ENCODE peak calls at places on chromosomes 1 and 21, in ten cellular contexts. One of them, this sample, is unnamed.

GRCh38 chr21:46646541-46647154 is 11.2 kb downstream of the PRMT2 start:
- DNase-seq in IMR-90: no peak
- DNase-seq in A549: no peak
- DNase-seq in glutamatergic neuron: no peak
- DNase-seq in breast epithelium: no peak
- DNase-seq in CD8-positive, alpha-beta T cell: no peak
- DNase-seq in H9: no peak
- DNase-seq in fibroblast of lung: no peak
- DNase-seq in fibroblast of the aortic adventitia: no peak
- DNase-seq in CD4-positive, alpha-beta T cell: no peak
- DNase-seq in this sample: no peak

GRCh38 chr1:117886101-117886795 is 43.2 kb downstream of the GDAP2 start:
- DNase-seq in IMR-90: peak; percentile 77
- DNase-seq in A549: no peak
- DNase-seq in glutamatergic neuron: no peak
- DNase-seq in breast epithelium: no peak
- DNase-seq in CD8-positive, alpha-beta T cell: no peak
- DNase-seq in H9: no peak
- DNase-seq in fibroblast of lung: peak; percentile 53
- DNase-seq in fibroblast of the aortic adventitia: peak; percentile 58
- DNase-seq in CD4-positive, alpha-beta T cell: no peak
- DNase-seq in this sample: no peak

GRCh38 chr1:157025321-157025720 is 20.2 kb downstream of the ARHGEF11 start:
- DNase-seq in IMR-90: no peak
- DNase-seq in A549: no peak
- DNase-seq in glutamatergic neuron: no peak
- DNase-seq in breast epithelium: no peak
- DNase-seq in CD8-positive, alpha-beta T cell: no peak
- DNase-seq in H9: no peak
- DNase-seq in fibroblast of lung: no peak
- DNase-seq in fibroblast of the aortic adventitia: no peak
- DNase-seq in CD4-positive, alpha-beta T cell: no peak
- DNase-seq in this sample: no peak

GRCh38 chr21:33991091-33991490 is 75.5 kb upstream of the ATP5PO start:
- DNase-seq in IMR-90: no peak
- DNase-seq in A549: no peak
- DNase-seq in glutamatergic neuron: no peak
- DNase-seq in breast epithelium: no peak
- DNase-seq in CD8-positive, alpha-beta T cell: no peak
- DNase-seq in H9: no peak
- DNase-seq in fibroblast of lung: no peak
- DNase-seq in fibroblast of the aortic adventitia: peak; percentile 16
- DNase-seq in CD4-positive, alpha-beta T cell: no peak
- DNase-seq in this sample: no peak

GRCh38 chr1:27566462-27567182 is 37.3 kb downstream of the AHDC1 start:
- DNase-seq in IMR-90: no peak
- DNase-seq in A549: no peak
- DNase-seq in glutamatergic neuron: no peak
- DNase-seq in breast epithelium: no peak
- DNase-seq in CD8-positive, alpha-beta T cell: no peak
- DNase-seq in H9: no peak
- DNase-seq in fibroblast of lung: no peak
- DNase-seq in fibroblast of the aortic adventitia: no peak
- DNase-seq in CD4-positive, alpha-beta T cell: no peak
- DNase-seq in this sample: no peak

GRCh38 chr1:226195144-226195543 is 8.6 kb upstream of the ACBD3 start:
- DNase-seq in IMR-90: no peak
- DNase-seq in A549: no peak
- DNase-seq in glutamatergic neuron: no peak
- DNase-seq in breast epithelium: no peak
- DNase-seq in CD8-positive, alpha-beta T cell: no peak
- DNase-seq in H9: no peak
- DNase-seq in fibroblast of lung: no peak
- DNase-seq in fibroblast of the aortic adventitia: no peak
- DNase-seq in CD4-positive, alpha-beta T cell: no peak
- DNase-seq in this sample: no peak

GRCh38 chr1:30304080-30304479 is 419.3 kb downstream of the MATN1 start:
- DNase-seq in IMR-90: no peak
- DNase-seq in A549: no peak
- DNase-seq in glutamatergic neuron: no peak
- DNase-seq in breast epithelium: no peak
- DNase-seq in CD8-positive, alpha-beta T cell: no peak
- DNase-seq in H9: no peak
- DNase-seq in fibroblast of lung: no peak
- DNase-seq in fibroblast of the aortic adventitia: no peak
- DNase-seq in CD4-positive, alpha-beta T cell: no peak
- DNase-seq in this sample: no peak

GRCh38 chr1:150366416-150367296 is 2.7 kb downstream of the RPRD2 start:
- DNase-seq in IMR-90: peak; percentile 48
- DNase-seq in A549: no peak
- DNase-seq in glutamatergic neuron: no peak
- DNase-seq in breast epithelium: no peak
- DNase-seq in CD8-positive, alpha-beta T cell: no peak
- DNase-seq in H9: no peak
- DNase-seq in fibroblast of lung: peak; percentile 10
- DNase-seq in fibroblast of the aortic adventitia: peak; percentile 20
- DNase-seq in CD4-positive, alpha-beta T cell: no peak
- DNase-seq in this sample: peak; percentile 21

GRCh38 chr1:209335090-209335692 is 248.3 kb upstream of the CAMK1G start:
- DNase-seq in IMR-90: peak; percentile 20
- DNase-seq in A549: peak; percentile 38
- DNase-seq in glutamatergic neuron: peak; percentile 72
- DNase-seq in breast epithelium: no peak
- DNase-seq in CD8-positive, alpha-beta T cell: no peak
- DNase-seq in H9: peak; percentile 79
- DNase-seq in fibroblast of lung: peak; percentile 18
- DNase-seq in fibroblast of the aortic adventitia: peak; percentile 23
- DNase-seq in CD4-positive, alpha-beta T cell: no peak
- DNase-seq in this sample: no peak

GRCh38 chr1:172411791-172412338 is 8.6 kb upstream of the C1orf105 start:
- DNase-seq in IMR-90: no peak
- DNase-seq in A549: no peak
- DNase-seq in glutamatergic neuron: no peak
- DNase-seq in breast epithelium: no peak
- DNase-seq in CD8-positive, alpha-beta T cell: no peak
- DNase-seq in H9: no peak
- DNase-seq in fibroblast of lung: no peak
- DNase-seq in fibroblast of the aortic adventitia: no peak
- DNase-seq in CD4-positive, alpha-beta T cell: no peak
- DNase-seq in this sample: no peak

GRCh38 chr1:87706198-87706597 is 377.5 kb downstream of the LMO4 start:
- DNase-seq in IMR-90: peak; percentile 64
- DNase-seq in A549: no peak
- DNase-seq in glutamatergic neuron: no peak
- DNase-seq in breast epithelium: no peak
- DNase-seq in CD8-positive, alpha-beta T cell: no peak
- DNase-seq in H9: no peak
- DNase-seq in fibroblast of lung: no peak
- DNase-seq in fibroblast of the aortic adventitia: peak; percentile 32
- DNase-seq in CD4-positive, alpha-beta T cell: no peak
- DNase-seq in this sample: no peak

GRCh38 chr1:54287176-54287650 is 87.2 kb downstream of the MRPL37 start:
- DNase-seq in IMR-90: peak; percentile 55
- DNase-seq in A549: no peak
- DNase-seq in glutamatergic neuron: no peak
- DNase-seq in breast epithelium: peak; percentile 74
- DNase-seq in CD8-positive, alpha-beta T cell: peak; percentile 12
- DNase-seq in H9: peak; percentile 59
- DNase-seq in fibroblast of lung: peak; percentile 68
- DNase-seq in fibroblast of the aortic adventitia: peak; percentile 51
- DNase-seq in CD4-positive, alpha-beta T cell: peak; percentile 47
- DNase-seq in this sample: peak; percentile 94
- TF ChIP-seq CTCF in IMR-90: no peak
- TF ChIP-seq CTCF in A549: no peak
- TF ChIP-seq CTCF in glutamatergic neuron: no peak
- TF ChIP-seq CTCF in breast epithelium: no peak
- TF ChIP-seq CTCF in CD8-positive, alpha-beta T cell: no peak
- TF ChIP-seq CTCF in H9: no peak
- TF ChIP-seq CTCF in fibroblast of lung: no peak
- TF ChIP-seq CTCF in fibroblast of the aortic adventitia: no peak
- TF ChIP-seq CTCF in CD4-positive, alpha-beta T cell: no peak
- TF ChIP-seq CTCF in this sample: no peak

DNA sequence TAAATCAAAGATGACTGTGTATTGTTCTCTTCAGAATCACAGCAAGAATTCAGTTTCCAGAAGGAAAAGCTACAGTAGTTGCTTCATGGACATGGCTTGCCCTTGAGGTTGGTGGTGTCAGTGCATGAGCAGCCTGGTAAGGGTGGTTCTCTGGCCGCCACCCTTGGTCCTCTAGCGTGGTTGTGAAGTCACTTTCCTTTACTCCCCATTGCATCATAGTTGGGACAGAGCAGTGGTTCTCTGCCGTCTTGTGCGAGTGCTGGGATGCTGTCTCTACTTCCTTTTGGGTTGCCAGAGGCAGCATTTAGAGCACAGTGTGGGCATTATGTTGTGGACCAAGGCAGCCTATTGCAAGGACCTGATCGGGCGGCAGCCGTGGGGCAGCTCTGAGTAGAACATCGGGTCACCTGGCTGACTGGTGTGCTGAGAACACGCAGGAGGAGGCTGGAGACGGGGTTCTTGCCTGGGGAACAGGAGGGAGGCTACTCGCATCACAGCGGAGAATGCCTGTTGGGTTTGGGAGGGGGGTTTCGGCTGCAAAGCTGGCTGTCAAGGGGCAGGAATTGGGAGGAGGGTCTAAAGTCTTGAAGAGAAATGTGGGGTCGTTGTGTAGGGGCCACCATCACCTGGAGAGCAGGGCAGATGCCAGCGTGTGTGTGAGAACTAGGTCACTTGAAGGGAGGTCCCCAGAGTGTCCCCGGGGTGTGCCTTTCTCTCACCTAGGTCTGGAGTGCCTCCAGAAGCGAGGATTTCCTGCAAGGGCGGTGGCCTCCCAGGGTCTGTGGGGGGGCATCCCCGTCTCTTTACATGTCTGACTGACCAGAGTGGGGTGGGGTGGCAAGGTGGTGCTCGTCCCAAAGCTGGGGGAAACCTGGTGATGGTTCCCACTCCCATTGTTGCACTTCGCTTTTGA is 6.3 kb downstream of the ARF1 start:
- DNase-seq in IMR-90: no peak
- DNase-seq in A549: no peak
- DNase-seq in glutamatergic neuron: no peak
- DNase-seq in breast epithelium: no peak
- DNase-seq in CD8-positive, alpha-beta T cell: no peak
- DNase-seq in H9: no peak
- DNase-seq in fibroblast of lung: peak; percentile 52
- DNase-seq in fibroblast of the aortic adventitia: peak; percentile 69
- DNase-seq in CD4-positive, alpha-beta T cell: no peak
- DNase-seq in this sample: no peak
- TF ChIP-seq CTCF in IMR-90: no peak
- TF ChIP-seq CTCF in A549: no peak
- TF ChIP-seq CTCF in glutamatergic neuron: no peak
- TF ChIP-seq CTCF in breast epithelium: no peak
- TF ChIP-seq CTCF in CD8-positive, alpha-beta T cell: no peak
- TF ChIP-seq CTCF in H9: no peak
- TF ChIP-seq CTCF in fibroblast of lung: no peak
- TF ChIP-seq CTCF in fibroblast of the aortic adventitia: no peak
- TF ChIP-seq CTCF in CD4-positive, alpha-beta T cell: no peak
- TF ChIP-seq CTCF in this sample: no peak

DNA sequence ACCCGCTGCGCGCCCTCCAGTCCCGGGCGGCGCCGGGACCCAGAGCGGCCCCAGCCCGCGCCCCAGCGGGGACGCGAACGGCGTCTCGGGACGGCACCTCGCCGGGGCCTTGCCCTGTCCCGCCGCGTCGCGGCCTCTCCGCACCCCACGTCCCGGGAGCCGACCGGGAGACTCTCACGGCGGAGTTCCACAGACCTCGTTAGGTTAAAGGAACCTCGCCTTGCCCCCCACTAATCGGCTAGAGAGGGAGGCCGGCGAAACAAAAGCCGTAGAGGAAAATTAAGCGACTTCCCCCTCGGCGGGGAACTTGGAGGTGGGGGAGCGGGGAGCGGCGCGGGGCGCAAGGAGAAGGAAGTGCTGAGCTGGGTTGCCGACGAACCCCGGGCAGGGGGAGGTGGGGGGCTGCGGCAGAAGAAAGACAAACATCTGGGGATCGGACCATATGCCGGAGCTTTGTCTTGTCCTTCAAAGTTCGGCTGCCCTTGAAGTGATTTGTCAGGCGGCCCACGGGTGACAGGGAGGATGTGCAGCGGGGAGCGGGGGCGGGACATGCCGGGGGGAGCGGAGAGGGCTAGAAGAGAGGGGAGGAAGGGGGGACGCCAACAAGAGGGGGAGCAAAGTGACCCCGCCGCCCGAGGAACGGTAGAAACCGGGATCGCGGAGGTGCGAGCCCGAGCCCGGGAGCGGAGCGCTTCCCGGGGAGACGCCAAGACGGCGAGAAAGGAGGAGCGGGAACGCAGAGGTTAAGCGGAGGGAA is 120.0 kb upstream of the RRP15 start:
- DNase-seq in IMR-90: no peak
- DNase-seq in A549: peak; percentile 9
- DNase-seq in glutamatergic neuron: peak; percentile 62
- DNase-seq in breast epithelium: no peak
- DNase-seq in CD8-positive, alpha-beta T cell: no peak
- DNase-seq in H9: peak; percentile 65
- DNase-seq in fibroblast of lung: peak; percentile 11
- DNase-seq in fibroblast of the aortic adventitia: no peak
- DNase-seq in CD4-positive, alpha-beta T cell: no peak
- DNase-seq in this sample: no peak
- TF ChIP-seq CTCF in IMR-90: no peak
- TF ChIP-seq CTCF in A549: no peak
- TF ChIP-seq CTCF in glutamatergic neuron: no peak
- TF ChIP-seq CTCF in breast epithelium: no peak
- TF ChIP-seq CTCF in CD8-positive, alpha-beta T cell: no peak
- TF ChIP-seq CTCF in H9: no peak
- TF ChIP-seq CTCF in fibroblast of lung: no peak
- TF ChIP-seq CTCF in fibroblast of the aortic adventitia: no peak
- TF ChIP-seq CTCF in CD4-positive, alpha-beta T cell: no peak
- TF ChIP-seq CTCF in this sample: no peak

GRCh38 chr1:78035121-78035520 is 10.6 kb upstream of the GIPC2 start:
- DNase-seq in IMR-90: peak; percentile 25
- DNase-seq in A549: no peak
- DNase-seq in glutamatergic neuron: no peak
- DNase-seq in breast epithelium: no peak
- DNase-seq in CD8-positive, alpha-beta T cell: no peak
- DNase-seq in H9: no peak
- DNase-seq in fibroblast of lung: peak; percentile 70
- DNase-seq in fibroblast of the aortic adventitia: no peak
- DNase-seq in CD4-positive, alpha-beta T cell: no peak
- DNase-seq in this sample: no peak

GRCh38 chr1:78036450-78036849 is 9.3 kb upstream of the GIPC2 start:
- DNase-seq in IMR-90: no peak
- DNase-seq in A549: no peak
- DNase-seq in glutamatergic neuron: no peak
- DNase-seq in breast epithelium: no peak
- DNase-seq in CD8-positive, alpha-beta T cell: no peak
- DNase-seq in H9: no peak
- DNase-seq in fibroblast of lung: no peak
- DNase-seq in fibroblast of the aortic adventitia: no peak
- DNase-seq in CD4-positive, alpha-beta T cell: no peak
- DNase-seq in this sample: no peak

GRCh38 chr1:78040484-78041089 is 5.2 kb upstream of the GIPC2 start:
- DNase-seq in IMR-90: no peak
- DNase-seq in A549: no peak
- DNase-seq in glutamatergic neuron: no peak
- DNase-seq in breast epithelium: no peak
- DNase-seq in CD8-positive, alpha-beta T cell: no peak
- DNase-seq in H9: no peak
- DNase-seq in fibroblast of lung: no peak
- DNase-seq in fibroblast of the aortic adventitia: no peak
- DNase-seq in CD4-positive, alpha-beta T cell: no peak
- DNase-seq in this sample: no peak

GRCh38 chr1:78038071-78038470 is 7.7 kb upstream of the GIPC2 start:
- DNase-seq in IMR-90: peak; percentile 73
- DNase-seq in A549: no peak
- DNase-seq in glutamatergic neuron: no peak
- DNase-seq in breast epithelium: no peak
- DNase-seq in CD8-positive, alpha-beta T cell: no peak
- DNase-seq in H9: no peak
- DNase-seq in fibroblast of lung: peak; percentile 89
- DNase-seq in fibroblast of the aortic adventitia: peak; percentile 37
- DNase-seq in CD4-positive, alpha-beta T cell: no peak
- DNase-seq in this sample: no peak

GRCh38 chr1:78038491-78038939 is 7.3 kb upstream of the GIPC2 start:
- DNase-seq in IMR-90: peak; percentile 83
- DNase-seq in A549: peak; percentile 7
- DNase-seq in glutamatergic neuron: no peak
- DNase-seq in breast epithelium: no peak
- DNase-seq in CD8-positive, alpha-beta T cell: no peak
- DNase-seq in H9: no peak
- DNase-seq in fibroblast of lung: peak; percentile 95
- DNase-seq in fibroblast of the aortic adventitia: peak; percentile 33
- DNase-seq in CD4-positive, alpha-beta T cell: no peak
- DNase-seq in this sample: no peak
- TF ChIP-seq CTCF in IMR-90: no peak
- TF ChIP-seq CTCF in A549: no peak
- TF ChIP-seq CTCF in glutamatergic neuron: no peak
- TF ChIP-seq CTCF in breast epithelium: no peak
- TF ChIP-seq CTCF in CD8-positive, alpha-beta T cell: no peak
- TF ChIP-seq CTCF in H9: no peak
- TF ChIP-seq CTCF in fibroblast of lung: no peak
- TF ChIP-seq CTCF in fibroblast of the aortic adventitia: no peak
- TF ChIP-seq CTCF in CD4-positive, alpha-beta T cell: no peak
- TF ChIP-seq CTCF in this sample: no peak

This sample was measured in lower leg skin.